ENCODE peak calls at places on chromosomes 4 and X, in four cellular contexts. V is brain microvascular endothelial cell, T is WERI-Rb-1, U is GM23248. B is an unnamed sample.

GRCh38 chr4:71550220-71551190 is 211.7 kb downstream of the SLC4A4 start:
- DNase-seq in V (peak; percentile 88), T (no peak), U (peak; percentile 48), B (no peak)

GRCh38 chrX:107483976-107484726 is 34.7 kb downstream of the FRMPD3 start:
- DNase-seq in U (no peak), V (no peak), T (peak; percentile 88), B (no peak)

GRCh38 chr4:98506462-98507132 is 151.8 kb downstream of the TSPAN5 start:
- DNase-seq in V (no peak), U (no peak), T (peak; percentile 72), B (no peak)

GRCh38 chr4:55069248-55069647 is 56.1 kb downstream of the KDR start:
- DNase-seq in V (peak; percentile 61), U (peak; percentile 67), T (no peak), B (no peak)

GRCh38 chr4:168836482-168836881 is 173.6 kb downstream of the CBR4 start:
- DNase-seq in V (no peak), U (no peak), T (no peak), B (no peak)

GRCh38 chr4:26860922-26861433 is 337 bp downstream of the STIM2 start:
- DNase-seq in U (peak; percentile 83), T (peak; percentile 59), V (peak; percentile 37), B (no peak)

GRCh38 chr4:169128902-169129301 is 118.8 kb upstream of the CBR4 start:
- DNase-seq in T (no peak), U (no peak), V (no peak), B (no peak)

GRCh38 chrX:81120936-81121351 is 80.8 kb downstream of the HMGN5 start:
- DNase-seq in V (peak; percentile 27), U (peak; percentile 74), T (peak; percentile 55), B (peak; percentile 3)

GRCh38 chr4:44678094-44679023 is at the start of gene GUF1:
- DNase-seq in T (peak; percentile 89), V (peak; percentile 86), U (peak; percentile 97), B (peak; percentile 58)

GRCh38 chr4:6250235-6250983 is 19.2 kb upstream of the WFS1 start:
- DNase-seq in T (peak; percentile 39), U (peak; percentile 59), V (peak; percentile 43), B (no peak)

GRCh38 chr4:26717332-26717731 is 133.4 kb downstream of the TBC1D19 start:
- DNase-seq in T (no peak), U (peak; percentile 92), V (peak; percentile 65), B (peak; percentile 22)

GRCh38 chrX:71107762-71108360 is 1.3 kb upstream of the CXorf65 start:
- DNase-seq in V (no peak), U (no peak), T (no peak), B (no peak)

GRCh38 chr4:56434599-56435000 is 815 bp downstream of the PPAT start:
- DNase-seq in U (peak; percentile 83), V (peak; percentile 66), T (no peak), B (no peak)

GRCh38 chrX:15167826-15168225 is 102.1 kb downstream of the ASB9 start:
- DNase-seq in T (no peak), V (no peak), U (no peak), B (no peak)

GRCh38 chrX:133454525-133455323 is 39.4 kb upstream of the GPC4 start:
- DNase-seq in V (no peak), U (no peak), T (no peak), B (no peak)

GRCh38 chr4:53365121-53365485 is 758 bp downstream of the SCFD2 start:
- DNase-seq in V (no peak), U (peak; percentile 59), T (no peak), B (no peak)

GRCh38 chrX:118627084-118627758 is 100.2 kb upstream of the IL13RA1 start:
- DNase-seq in U (peak; percentile 25), T (no peak), V (no peak), B (no peak)

GRCh38 chr4:1552451-1552850 is 131.7 kb downstream of the FAM53A start:
- DNase-seq in U (no peak), T (no peak), V (no peak), B (no peak)

GRCh38 chr4:99564921-99565320 is 1.1 kb upstream of the TRMT10A start:
- DNase-seq in V (no peak), T (peak; percentile 21), U (no peak), B (no peak)

GRCh38 chr4:1330761-1331590 is 16.0 kb upstream of the UVSSA start:
- DNase-seq in T (peak; percentile 62), U (no peak), V (no peak), B (no peak)

GRCh38 chr4:145740796-145741195 is 60.9 kb downstream of the C4orf51 start:
- DNase-seq in U (no peak), V (no peak), T (no peak), B (no peak)

GRCh38 chr4:156983366-156983765 is 11.8 kb upstream of the PDGFC start:
- DNase-seq in T (no peak), V (no peak), U (peak; percentile 66), B (no peak)

GRCh38 chrX:15142084-15142715 is 127.7 kb downstream of the ASB9 start:
- DNase-seq in T (no peak), V (no peak), U (peak; percentile 2), B (no peak)

GRCh38 chr4:126779446-126780166 is 853.2 kb upstream of the INTU start:
- DNase-seq in V (no peak), T (no peak), U (peak; percentile 73), B (no peak)

GRCh38 chr4:151674804-151675290 is 86.0 kb downstream of the GATB start:
- DNase-seq in V (no peak), U (peak; percentile 54), T (peak; percentile 93), B (peak; percentile 49)

GRCh38 chr4:110156442-110156841 is 42.0 kb downstream of the ELOVL6 start:
- DNase-seq in U (no peak), T (no peak), V (no peak), B (no peak)

GRCh38 chr4:112234952-112235609 is 3.5 kb downstream of the AP1AR start:
- DNase-seq in U (peak; percentile 94), T (peak; percentile 70), V (peak; percentile 84), B (peak; percentile 45)

GRCh38 chr4:138259801-138260200 is 17.7 kb upstream of the SLC7A11 start:
- DNase-seq in U (peak; percentile 67), T (no peak), V (peak; percentile 55), B (peak; percentile 87)

GRCh38 chr4:824461-825062 is 1.4 kb downstream of the CPLX1 start:
- DNase-seq in V (no peak), T (peak; percentile 61), U (no peak), B (no peak)

GRCh38 chr4:188767496-188767895 is 628.3 kb downstream of the TRIML1 start:
- DNase-seq in V (no peak), U (no peak), T (no peak), B (no peak)

GRCh38 chrX:105821471-105822081 is 763 bp upstream of the NRK start:
- DNase-seq in U (no peak), T (no peak), V (peak; percentile 17), B (no peak)

GRCh38 chrX:16479206-16479869 is 170.6 kb upstream of the S100G start:
- DNase-seq in V (peak; percentile 41), U (peak; percentile 68), T (no peak), B (peak; percentile 37)

GRCh38 chr4:9877123-9877522 is 95.7 kb downstream of the DRD5 start:
- DNase-seq in U (no peak), V (no peak), T (no peak), B (no peak)

GRCh38 chr4:98601719-98602118 is 56.7 kb downstream of the TSPAN5 start:
- DNase-seq in T (no peak), U (peak; percentile 53), V (peak; percentile 48), B (peak; percentile 43)

GRCh38 chr4:88522702-88523324 is 763 bp downstream of the PYURF start:
- DNase-seq in V (peak; percentile 30), U (peak; percentile 75), T (peak; percentile 72), B (no peak)

GRCh38 chrX:10634681-10635161 is 14.3 kb upstream of the MID1 start:
- DNase-seq in U (peak; percentile 90), T (no peak), V (peak; percentile 91), B (peak; percentile 85)

GRCh38 chrX:129529685-129530281 is 6.5 kb upstream of the SMARCA1 start:
- DNase-seq in V (no peak), T (no peak), U (peak; percentile 14), B (no peak)

GRCh38 chr4:139312552-139313332 is 10.5 kb upstream of the NDUFC1 start:
- DNase-seq in T (no peak), U (no peak), V (no peak), B (no peak)
- H3K27ac ChIP-seq in T (no peak overlapping the region), U (no peak overlapping the region), V (no peak overlapping the region), B (no peak overlapping the region)

GRCh38 chr4:139975830-139976272 is 178.1 kb downstream of the MAML3 start:
- DNase-seq in T (no peak), V (no peak), U (peak; percentile 55), B (no peak)

GRCh38 chr4:139973015-139973414 is 181.0 kb downstream of the MAML3 start:
- DNase-seq in T (no peak), V (no peak), U (peak; percentile 19), B (no peak)

GRCh38 chr4:139973611-139974010 is 180.4 kb downstream of the MAML3 start:
- DNase-seq in U (no peak), T (no peak), V (no peak), B (no peak)

GRCh38 chr4:139978692-139979091 is 175.3 kb downstream of the MAML3 start:
- DNase-seq in U (no peak), V (no peak), T (no peak), B (no peak)

GRCh38 chr4:139977838-139978604 is 176.0 kb downstream of the MAML3 start:
- DNase-seq in V (no peak), U (no peak), T (no peak), B (no peak)
- H3K27ac ChIP-seq in V (no peak overlapping the region), U (no peak overlapping the region), T (no peak overlapping the region), B (no peak overlapping the region)

DNA sequence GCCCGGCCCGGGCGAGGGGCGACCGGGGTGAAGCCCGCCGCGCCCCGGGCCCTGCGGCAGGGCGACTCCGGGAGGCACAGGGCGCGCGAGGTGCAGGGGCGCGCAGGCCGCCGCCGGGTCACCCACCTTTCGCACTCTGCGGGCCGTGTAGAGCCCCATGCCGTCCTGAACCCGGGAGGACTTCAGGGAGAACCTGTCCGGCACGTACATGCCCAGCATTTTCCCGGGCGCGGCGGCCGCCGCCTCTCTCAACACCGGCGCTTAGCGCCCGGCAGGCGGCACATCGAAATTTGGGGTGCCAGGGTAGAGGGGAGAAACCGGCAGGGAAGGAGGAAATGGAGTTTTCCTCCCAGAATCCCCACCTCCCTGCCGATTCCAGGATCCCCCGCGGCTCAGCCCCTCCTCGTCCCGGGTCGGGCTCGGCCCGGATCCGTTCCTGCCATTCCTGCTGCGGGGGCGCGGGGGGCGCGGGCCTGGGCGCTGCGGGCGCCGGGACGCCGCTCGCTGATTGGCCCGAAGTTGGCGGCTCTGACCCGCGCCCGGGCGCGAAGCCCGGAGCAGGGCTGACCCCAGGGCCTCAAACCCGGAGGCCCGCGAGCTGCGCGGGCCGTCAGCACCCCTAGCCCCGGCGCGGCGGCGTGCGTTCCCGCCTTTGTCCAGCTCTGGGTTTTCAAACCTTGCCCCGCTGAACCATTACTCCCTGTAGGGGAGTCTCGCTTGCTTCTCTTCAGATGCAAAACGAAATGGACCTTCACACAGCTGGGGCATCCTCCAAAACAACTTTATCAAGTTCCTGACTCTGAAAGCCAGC is at the start of gene PRDM5:
- DNase-seq in T (peak; percentile 77), V (peak; percentile 16), U (peak; percentile 71), B (no peak)
- H3K27ac ChIP-seq in T (peak within 1 kb of the TSS; percentile 84), V (peak within 1 kb of the TSS; percentile 11), U (peak within 1 kb of the TSS; percentile 82), B (peak within 1 kb of the TSS; percentile 83)

DNA sequence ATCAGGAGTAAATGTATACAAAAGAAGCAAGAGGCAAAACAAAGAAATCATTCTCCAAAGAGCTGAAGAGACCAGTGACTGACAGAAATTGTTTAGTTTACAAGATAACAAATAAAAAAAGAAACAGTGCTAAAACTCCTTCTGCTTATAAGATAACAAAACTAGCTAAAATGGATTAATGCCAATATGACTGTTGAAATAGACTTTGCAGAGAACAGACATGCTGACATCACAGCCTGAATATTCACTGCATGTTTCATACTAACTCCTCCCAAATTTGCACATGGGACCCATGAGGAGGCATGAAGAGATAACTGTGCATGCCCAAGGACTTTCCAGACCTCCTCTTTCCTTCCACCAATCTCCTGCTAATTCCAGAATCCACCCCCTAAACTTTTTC is 6.2 kb upstream of the GABRA4 start:
- DNase-seq in T (no peak), U (peak; percentile 6), V (peak; percentile 16), B (no peak)
- H3K27ac ChIP-seq in T (no peak overlapping the region), U (no peak overlapping the region), V (no peak overlapping the region), B (no peak overlapping the region)

B was measured in epithelial cell of prostate.